ENCODE peak calls at places on chromosomes 5 and 9, in four cellular contexts. B is brain microvascular endothelial cell, E is NCI-H774, P is A549. G is an unnamed sample.
A peak's percentile ranks its signal among the peaks of the same experiment; 100 is the strongest.

GRCh38 chr5:95859327-95860060 is 37.0 kb upstream of the GLRX start:
- DNase-seq in P (no peak), E (no peak), B (peak; percentile 74), G (no peak)

GRCh38 chr5:120055858-120056257 is 408.2 kb upstream of the PRR16 start:
- DNase-seq in B (peak; percentile 65), P (no peak), E (no peak), G (no peak)

GRCh38 chr5:115840825-115841224 is 540 bp downstream of the ATG12 start:
- DNase-seq in B (no peak), P (no peak), E (no peak), G (no peak)

GRCh38 chr5:75623846-75624245 is 12.6 kb downstream of the ANKDD1B start:
- DNase-seq in B (no peak), P (no peak), E (no peak), G (no peak)

GRCh38 chr9:12955510-12956163 is 180.8 kb downstream of the LURAP1L start:
- DNase-seq in B (no peak), P (no peak), E (no peak), G (no peak)

GRCh38 chr5:103973669-103974068 is 411.1 kb upstream of the NUDT12 start:
- DNase-seq in B (no peak), P (no peak), E (no peak), G (no peak)

GRCh38 chr5:96001262-96001661 is 39.6 kb upstream of the ELL2 start:
- DNase-seq in E (no peak), P (no peak), B (no peak), G (no peak)

GRCh38 chr9:79989079-79989478 is 417.3 kb downstream of the TLE4 start:
- DNase-seq in P (no peak), B (no peak), E (no peak), G (no peak)

GRCh38 chr5:180083529-180084060 is 12.0 kb upstream of the RNF130 start:
- DNase-seq in E (no peak), B (no peak), P (no peak), G (no peak)

GRCh38 chr5:98789029-98789428 is 15.6 kb downstream of the RGMB start:
- DNase-seq in P (no peak), B (no peak), E (no peak), G (no peak)

GRCh38 chr9:2181794-2182193 is 166.6 kb downstream of the SMARCA2 start:
- DNase-seq in P (no peak), B (no peak), E (no peak), G (no peak)

GRCh38 chr9:135830496-135830895 is 76.8 kb downstream of the CAMSAP1 start:
- DNase-seq in B (peak; percentile 9), P (no peak), E (no peak), G (no peak)